ENCODE peak calls at places on chromosomes 16 and 17, in four cellular contexts. W is EL, N is thoracic aorta, S is nephron progenitor cell. Y is an unnamed sample.

GRCh38 chr16:85984211-85984880 is 85.4 kb downstream of the IRF8 start:
- DNase-seq in W (no peak), N (no peak), S (no peak), Y (peak)

GRCh38 chr17:7016886-7017826 is 4.7 kb downstream of the RNASEK start:
- DNase-seq in W (no peak), N (no peak), S (peak), Y (peak)

GRCh38 chr17:29039764-29040598 is 3.0 kb upstream of the PIPOX start:
- DNase-seq in W (peak), N (no peak), S (no peak), Y (peak)

GRCh38 chr16:68214726-68215125 is 21.2 kb downstream of the ESRP2 start:
- DNase-seq in W (no peak), N (no peak), S (no peak), Y (no peak)

GRCh38 chr16:3681206-3681605 is 26.7 kb downstream of the DNASE1 start:
- DNase-seq in W (no peak), N (no peak), S (no peak), Y (no peak)

GRCh38 chr17:49494937-49495841 is at the start of gene NGFR:
- DNase-seq in W (peak), N (no peak), S (peak), Y (peak)

GRCh38 chr17:65023791-65024190 is 32.7 kb downstream of the GNA13 start:
- DNase-seq in W (no peak), N (no peak), S (no peak), Y (no peak)

GRCh38 chr17:76149214-76149613 is 8.2 kb upstream of the FOXJ1 start:
- DNase-seq in W (no peak), N (no peak), S (no peak), Y (peak)

GRCh38 chr16:87388818-87389134 is 3.4 kb upstream of the MAP1LC3B start:
- DNase-seq in W (no peak), N (no peak), S (no peak), Y (no peak)

GRCh38 chr16:70396209-70396904 is 42.5 kb downstream of the ST3GAL2 start:
- DNase-seq in W (peak), N (no peak), S (no peak), Y (no peak)

GRCh38 chr17:57570740-57571344 is 174.3 kb downstream of the CCDC182 start:
- DNase-seq in W (no peak), N (no peak), S (no peak), Y (peak)

GRCh38 chr16:85384831-85385462 is 228.2 kb upstream of the GSE1 start:
- DNase-seq in W (no peak), N (no peak), S (peak), Y (no peak)

GRCh38 chr17:27296427-27296979 is 2.6 kb downstream of the WSB1 start:
- DNase-seq in W (peak), N (no peak), S (no peak), Y (no peak)

GRCh38 chr17:76265624-76266243 is 586 bp downstream of the UBALD2 start:
- DNase-seq in W (peak), N (no peak), S (peak), Y (peak)

GRCh38 chr17:54307326-54307725 is 484.6 kb downstream of the KIF2B start:
- DNase-seq in W (no peak), N (no peak), S (no peak), Y (no peak)

GRCh38 chr16:81181013-81181720 is 57.3 kb upstream of the BCO1 start:
- DNase-seq in W (peak), N (peak), S (peak), Y (peak)

GRCh38 chr16:27743963-27744362 is 194.0 kb downstream of the KATNIP start:
- DNase-seq in W (no peak), N (no peak), S (no peak), Y (no peak)

GRCh38 chr16:15855704-15856003 is 1.2 kb downstream of the MYH11 start:
- DNase-seq in W (no peak), N (no peak), S (no peak), Y (no peak)

GRCh38 chr17:51054748-51055147 is 65.9 kb downstream of the SPAG9 start:
- DNase-seq in W (no peak), N (no peak), S (no peak), Y (no peak)

GRCh38 chr17:81519284-81520020 is 6.9 kb upstream of the ACTG1 start:
- DNase-seq in W (no peak), N (no peak), S (peak), Y (peak)

GRCh38 chr16:84742561-84743200 is 42.9 kb downstream of the USP10 start:
- DNase-seq in W (no peak), N (no peak), S (no peak), Y (no peak)

GRCh38 chr16:1614226-1615102 is 2.3 kb downstream of the CRAMP1 start:
- DNase-seq in W (peak), N (no peak), S (peak), Y (peak)

GRCh38 chr17:83200231-83200699 is 120.9 kb downstream of the METRNL start:
- DNase-seq in W (peak), N (peak), S (no peak), Y (no peak)

GRCh38 chr16:77299395-77299794 is 100.2 kb downstream of the SYCE1L start:
- DNase-seq in W (no peak), N (no peak), S (no peak), Y (no peak)

GRCh38 chr16:11133344-11133921 is 122.6 kb downstream of the SOCS1 start:
- DNase-seq in W (peak), N (peak), S (no peak), Y (no peak)

GRCh38 chr17:56176101-56176500 is 22.8 kb downstream of the ANKFN1 start:
- DNase-seq in W (peak), N (no peak), S (no peak), Y (no peak)

GRCh38 chr16:11329080-11329491 is 16.2 kb upstream of the RMI2 start:
- DNase-seq in W (peak), N (no peak), S (no peak), Y (peak)

GRCh38 chr17:76173474-76173873 is 32.4 kb upstream of the FOXJ1 start:
- DNase-seq in W (no peak), N (no peak), S (no peak), Y (no peak)